ENCODE peak calls at places on chromosomes 13 and 19, in six cellular contexts. One of them, this sample, is unnamed.

GRCh38 chr13:113220877-113221276 is 11.5 kb downstream of the CUL4A start:
- DNase-seq in IMR-90: no peak
- DNase-seq in neuronal stem cell: no peak
- DNase-seq in mesenchymal stem cell: peak; percentile 33
- DNase-seq in H1: no peak
- DNase-seq in H9: no peak
- DNase-seq in this sample: peak; percentile 36

GRCh38 chr19:16588089-16588823 is 16.0 kb upstream of the SLC35E1 start:
- DNase-seq in neuronal stem cell: no peak
- DNase-seq in H1: no peak
- DNase-seq in mesenchymal stem cell: no peak
- DNase-seq in H9: peak; percentile 45
- DNase-seq in IMR-90: peak; percentile 19
- DNase-seq in this sample: no peak

GRCh38 chr13:90070362-90070761 is 1277.1 kb upstream of the MIR17HG start:
- DNase-seq in H9: no peak
- DNase-seq in neuronal stem cell: no peak
- DNase-seq in H1: no peak
- DNase-seq in IMR-90: no peak
- DNase-seq in mesenchymal stem cell: peak; percentile 3
- DNase-seq in this sample: no peak

GRCh38 chr19:55223291-55224037 is 5.1 kb downstream of the TMEM86B start:
- DNase-seq in H1: no peak
- DNase-seq in neuronal stem cell: no peak
- DNase-seq in IMR-90: no peak
- DNase-seq in mesenchymal stem cell: no peak
- DNase-seq in H9: no peak
- DNase-seq in this sample: no peak

GRCh38 chr13:29923554-29924481 is 73.4 kb upstream of the UBL3 start:
- DNase-seq in H1: peak; percentile 81
- DNase-seq in H9: peak; percentile 90
- DNase-seq in neuronal stem cell: no peak
- DNase-seq in IMR-90: peak; percentile 99
- DNase-seq in mesenchymal stem cell: peak; percentile 98
- DNase-seq in this sample: peak; percentile 98

GRCh38 chr13:98225036-98225940 is 48.2 kb upstream of the RNF113B start:
- DNase-seq in H9: no peak
- DNase-seq in neuronal stem cell: no peak
- DNase-seq in mesenchymal stem cell: no peak
- DNase-seq in IMR-90: no peak
- DNase-seq in H1: no peak
- DNase-seq in this sample: no peak

GRCh38 chr13:49272296-49272695 is 24.6 kb downstream of the CDADC1 start:
- DNase-seq in neuronal stem cell: no peak
- DNase-seq in H1: no peak
- DNase-seq in IMR-90: no peak
- DNase-seq in H9: no peak
- DNase-seq in mesenchymal stem cell: no peak
- DNase-seq in this sample: no peak

GRCh38 chr19:42122691-42123607 is 9.3 kb downstream of the POU2F2 start:
- DNase-seq in H9: no peak
- DNase-seq in H1: no peak
- DNase-seq in neuronal stem cell: no peak
- DNase-seq in mesenchymal stem cell: no peak
- DNase-seq in IMR-90: no peak
- DNase-seq in this sample: no peak

GRCh38 chr13:51465124-51465523 is 12.3 kb upstream of the INTS6 start:
- DNase-seq in IMR-90: no peak
- DNase-seq in neuronal stem cell: no peak
- DNase-seq in H9: no peak
- DNase-seq in H1: no peak
- DNase-seq in mesenchymal stem cell: no peak
- DNase-seq in this sample: no peak

GRCh38 chr19:35757231-35757748 is 461 bp upstream of the HSPB6 start:
- DNase-seq in H1: no peak
- DNase-seq in mesenchymal stem cell: peak; percentile 99
- DNase-seq in H9: no peak
- DNase-seq in neuronal stem cell: no peak
- DNase-seq in IMR-90: peak; percentile 96
- DNase-seq in this sample: peak; percentile 90

GRCh38 chr13:79393564-79394249 is 12.3 kb downstream of the RBM26 start:
- DNase-seq in IMR-90: no peak
- DNase-seq in neuronal stem cell: no peak
- DNase-seq in mesenchymal stem cell: no peak
- DNase-seq in H9: no peak
- DNase-seq in H1: no peak
- DNase-seq in this sample: no peak

GRCh38 chr13:111210488-111210887 is 95.4 kb downstream of the ARHGEF7 start:
- DNase-seq in neuronal stem cell: no peak
- DNase-seq in H9: peak; percentile 51
- DNase-seq in H1: no peak
- DNase-seq in IMR-90: peak; percentile 91
- DNase-seq in mesenchymal stem cell: peak; percentile 89
- DNase-seq in this sample: peak; percentile 48

GRCh38 chr19:35562336-35562735 is 1.1 kb downstream of the ATP4A start:
- DNase-seq in H9: no peak
- DNase-seq in IMR-90: no peak
- DNase-seq in mesenchymal stem cell: no peak
- DNase-seq in neuronal stem cell: no peak
- DNase-seq in H1: no peak
- DNase-seq in this sample: no peak

GRCh38 chr19:35959040-35959967 is 23.1 kb downstream of the LRFN3 start:
- DNase-seq in mesenchymal stem cell: no peak
- DNase-seq in H9: peak; percentile 41
- DNase-seq in neuronal stem cell: no peak
- DNase-seq in IMR-90: no peak
- DNase-seq in H1: peak; percentile 58
- DNase-seq in this sample: no peak

GRCh38 chr13:95060120-95060519 is 241.1 kb downstream of the ABCC4 start:
- DNase-seq in IMR-90: no peak
- DNase-seq in neuronal stem cell: no peak
- DNase-seq in H9: no peak
- DNase-seq in mesenchymal stem cell: peak; percentile 28
- DNase-seq in H1: no peak
- DNase-seq in this sample: no peak
- H3K18ac ChIP-seq in IMR-90: no peak overlapping the region
- H3K18ac ChIP-seq in neuronal stem cell: no peak overlapping the region
- H3K18ac ChIP-seq in H9: no peak overlapping the region
- H3K18ac ChIP-seq in mesenchymal stem cell: no peak overlapping the region
- H3K18ac ChIP-seq in H1: no peak overlapping the region
- H3K18ac ChIP-seq in this sample: no peak overlapping the region

GRCh38 chr19:13834308-13834790 is 39.1 kb downstream of the ZSWIM4 start:
- DNase-seq in mesenchymal stem cell: peak; percentile 90
- DNase-seq in H1: no peak
- DNase-seq in IMR-90: peak; percentile 76
- DNase-seq in neuronal stem cell: no peak
- DNase-seq in H9: peak; percentile 45
- DNase-seq in this sample: peak; percentile 56
- H3K4me2 ChIP-seq in mesenchymal stem cell: no peak overlapping the region
- H3K4me2 ChIP-seq in H1: peak overlapping the region; percentile 55
- H3K4me2 ChIP-seq in IMR-90: peak overlapping the region; percentile 4
- H3K4me2 ChIP-seq in neuronal stem cell: no peak overlapping the region
- H3K4me2 ChIP-seq in H9: peak overlapping the region; percentile 63
- H3K4me2 ChIP-seq in this sample: no peak overlapping the region

GRCh38 chr13:102045713-102046112 is 356.1 kb downstream of the FGF14 start:
- DNase-seq in neuronal stem cell: peak; percentile 9
- DNase-seq in H9: no peak
- DNase-seq in H1: no peak
- DNase-seq in mesenchymal stem cell: no peak
- DNase-seq in IMR-90: no peak
- DNase-seq in this sample: peak; percentile 62
- H2BK15ac ChIP-seq in neuronal stem cell: no peak overlapping the region
- H2BK15ac ChIP-seq in H9: no peak overlapping the region
- H2BK15ac ChIP-seq in H1: no peak overlapping the region
- H2BK15ac ChIP-seq in mesenchymal stem cell: no peak overlapping the region
- H2BK15ac ChIP-seq in IMR-90: no peak overlapping the region
- H2BK15ac ChIP-seq in this sample: no peak overlapping the region

GRCh38 chr19:38001158-38001781 is 94.3 kb downstream of the SIPA1L3 start:
- DNase-seq in mesenchymal stem cell: no peak
- DNase-seq in H9: no peak
- DNase-seq in IMR-90: no peak
- DNase-seq in H1: no peak
- DNase-seq in neuronal stem cell: no peak
- DNase-seq in this sample: no peak
- H3K18ac ChIP-seq in mesenchymal stem cell: no peak overlapping the region
- H3K18ac ChIP-seq in H9: no peak overlapping the region
- H3K18ac ChIP-seq in IMR-90: no peak overlapping the region
- H3K18ac ChIP-seq in H1: no peak overlapping the region
- H3K18ac ChIP-seq in neuronal stem cell: no peak overlapping the region
- H3K18ac ChIP-seq in this sample: no peak overlapping the region

GRCh38 chr19:10885241-10886169 is 14.2 kb downstream of the CARM1 start:
- DNase-seq in neuronal stem cell: no peak
- DNase-seq in IMR-90: no peak
- DNase-seq in H9: peak; percentile 29
- DNase-seq in H1: no peak
- DNase-seq in mesenchymal stem cell: no peak
- DNase-seq in this sample: peak; percentile 67

GRCh38 chr19:10878253-10878652 is 6.9 kb downstream of the CARM1 start:
- DNase-seq in neuronal stem cell: no peak
- DNase-seq in H1: no peak
- DNase-seq in H9: no peak
- DNase-seq in IMR-90: no peak
- DNase-seq in mesenchymal stem cell: no peak
- DNase-seq in this sample: no peak

GRCh38 chr19:10881403-10882107 is 10.2 kb downstream of the CARM1 start:
- DNase-seq in H1: no peak
- DNase-seq in mesenchymal stem cell: no peak
- DNase-seq in H9: peak; percentile 61
- DNase-seq in neuronal stem cell: peak; percentile 83
- DNase-seq in IMR-90: no peak
- DNase-seq in this sample: peak; percentile 64

GRCh38 chr19:10884273-10884672 is 12.9 kb downstream of the CARM1 start:
- DNase-seq in H1: no peak
- DNase-seq in neuronal stem cell: no peak
- DNase-seq in IMR-90: peak; percentile 77
- DNase-seq in mesenchymal stem cell: peak; percentile 89
- DNase-seq in H9: no peak
- DNase-seq in this sample: no peak

GRCh38 chr19:10882108-10882457 is 10.7 kb downstream of the CARM1 start:
- DNase-seq in H9: no peak
- DNase-seq in H1: no peak
- DNase-seq in IMR-90: no peak
- DNase-seq in mesenchymal stem cell: no peak
- DNase-seq in neuronal stem cell: no peak
- DNase-seq in this sample: no peak
- H3K4me2 ChIP-seq in H9: peak overlapping the region; percentile 32
- H3K4me2 ChIP-seq in H1: peak overlapping the region; percentile 57
- H3K4me2 ChIP-seq in IMR-90: no peak overlapping the region
- H3K4me2 ChIP-seq in mesenchymal stem cell: no peak overlapping the region
- H3K4me2 ChIP-seq in neuronal stem cell: peak overlapping the region; percentile 47
- H3K4me2 ChIP-seq in this sample: no peak overlapping the region

DNA sequence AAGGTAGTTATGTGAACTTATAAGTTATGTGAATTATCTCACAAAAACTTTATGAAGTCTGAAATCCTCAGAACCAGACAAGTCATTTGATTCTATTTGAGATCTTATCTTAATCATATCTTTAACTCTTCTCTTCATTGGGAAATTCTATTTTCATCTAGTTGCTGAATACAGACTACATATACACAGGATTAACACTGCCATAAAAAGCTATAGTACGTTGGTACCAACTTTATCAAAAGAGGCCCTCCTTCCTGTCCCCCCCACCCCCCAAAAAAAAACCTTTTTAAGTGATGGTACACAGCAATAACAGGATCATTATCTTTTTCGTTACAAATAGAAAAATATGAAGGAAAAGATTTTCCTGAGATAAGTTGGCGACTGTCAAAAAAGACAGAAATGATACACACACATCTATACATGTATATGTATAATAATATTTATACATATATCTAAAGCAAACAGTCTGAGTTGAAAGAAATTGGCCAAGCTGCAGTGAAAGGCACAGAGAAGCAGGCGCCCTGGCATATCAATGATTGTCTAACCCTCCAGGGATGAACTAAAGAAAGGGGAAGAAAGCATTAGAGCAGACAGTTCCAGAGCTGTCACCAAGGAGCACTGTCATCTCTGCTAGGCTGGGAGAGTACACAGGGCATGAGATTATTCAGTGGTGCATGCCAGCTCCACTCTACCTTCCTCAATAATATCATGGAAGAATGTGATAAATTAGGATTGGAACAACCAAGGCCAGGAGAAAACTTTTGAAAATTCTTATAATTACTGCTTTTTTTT is 116.7 kb downstream of the KLF12 start:
- DNase-seq in neuronal stem cell: no peak
- DNase-seq in IMR-90: no peak
- DNase-seq in H1: no peak
- DNase-seq in mesenchymal stem cell: no peak
- DNase-seq in H9: no peak
- DNase-seq in this sample: no peak
- H2BK15ac ChIP-seq in neuronal stem cell: no peak overlapping the region
- H2BK15ac ChIP-seq in IMR-90: no peak overlapping the region
- H2BK15ac ChIP-seq in H1: no peak overlapping the region
- H2BK15ac ChIP-seq in mesenchymal stem cell: no peak overlapping the region
- H2BK15ac ChIP-seq in H9: no peak overlapping the region
- H2BK15ac ChIP-seq in this sample: no peak overlapping the region

DNA sequence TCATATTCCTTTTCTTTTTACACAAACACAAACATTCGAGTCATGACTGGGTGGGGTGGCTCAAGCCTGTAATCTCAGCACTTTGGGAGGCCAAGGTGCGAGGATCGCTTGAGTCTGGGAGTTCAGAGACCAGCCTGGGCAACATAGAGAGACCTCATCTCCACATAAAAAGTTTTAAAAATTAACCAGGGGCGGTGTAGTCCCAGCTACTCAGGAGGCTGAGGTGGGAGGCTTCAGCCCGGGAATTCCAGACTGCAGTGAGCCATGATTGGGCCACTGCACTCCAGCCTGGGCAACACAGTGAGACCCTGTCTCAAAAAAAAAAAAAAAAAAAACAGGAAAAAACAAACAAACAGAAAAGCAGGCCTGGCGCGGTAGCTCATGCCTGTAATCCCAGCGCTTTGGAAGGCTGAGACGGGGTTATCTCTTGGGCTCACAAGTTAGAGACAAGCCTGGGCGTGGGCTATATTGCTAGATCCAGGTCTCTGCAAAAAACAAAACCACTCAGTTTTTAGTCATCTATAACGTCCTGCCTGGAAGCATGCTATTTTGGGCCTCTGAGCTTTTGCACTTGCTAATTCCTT is 572 bp upstream of the BAX start:
- DNase-seq in mesenchymal stem cell: no peak
- DNase-seq in IMR-90: no peak
- DNase-seq in H9: no peak
- DNase-seq in H1: no peak
- DNase-seq in neuronal stem cell: no peak
- DNase-seq in this sample: no peak
- H3K18ac ChIP-seq in mesenchymal stem cell: peak overlapping the region; percentile 63
- H3K18ac ChIP-seq in IMR-90: peak overlapping the region; percentile 30
- H3K18ac ChIP-seq in H9: no peak overlapping the region
- H3K18ac ChIP-seq in H1: peak overlapping the region; percentile 4
- H3K18ac ChIP-seq in neuronal stem cell: peak overlapping the region; percentile 9
- H3K18ac ChIP-seq in this sample: no peak overlapping the region

This sample was measured in mesendoderm.